ENCODE peak calls at places on chromosomes 6 and 20, in five cellular contexts. S, R, I, Y and B are unnamed samples.

GRCh38 chr6:85997206-85997605 is 354.5 kb upstream of the SYNCRIP start:
- DNase-seq in S (no peak), R (no peak), I (no peak), Y (no peak), B (no peak)

GRCh38 chr20:56551571-56551970 is 18.5 kb downstream of the FAM209B start:
- DNase-seq in S (no peak), R (no peak), I (no peak), Y (no peak), B (no peak)

GRCh38 chr6:10463491-10464481 is 48.9 kb upstream of the TFAP2A start:
- DNase-seq in S (no peak), R (no peak), I (no peak), Y (no peak), B (no peak)

GRCh38 chr6:84597238-84597875 is 167.0 kb downstream of the TBX18 start:
- DNase-seq in S (no peak), R (peak), I (no peak), Y (no peak), B (no peak)

GRCh38 chr6:133635447-133635846 is 253.5 kb upstream of the TCF21 start:
- DNase-seq in S (no peak), R (no peak), I (no peak), Y (no peak), B (no peak)

GRCh38 chr20:39258253-39258652 is 296.1 kb downstream of the DHX35 start:
- DNase-seq in S (no peak), R (no peak), I (no peak), Y (no peak), B (peak)

GRCh38 chr6:107800564-107801164 is 23.4 kb downstream of the SCML4 start:
- DNase-seq in S (no peak), R (no peak), I (no peak), Y (no peak), B (no peak)

GRCh38 chr20:59017493-59018231 is 1.6 kb upstream of the TUBB1 start:
- DNase-seq in S (no peak), R (no peak), I (no peak), Y (no peak), B (no peak)

GRCh38 chr6:124901105-124901504 is 61.1 kb upstream of the RNF217 start:
- DNase-seq in S (no peak), R (no peak), I (no peak), Y (no peak), B (no peak)

GRCh38 chr6:150592377-150592995 is 7.2 kb upstream of the PLEKHG1 start:
- DNase-seq in S (no peak), R (no peak), I (no peak), Y (no peak), B (no peak)